ENCODE peak calls at places on chromosomes 13 and 19, in five cellular contexts. E, U, R, V and L are unnamed samples.

GRCh38 chr13:49563513-49563912 is 21.8 kb downstream of the RCBTB1 start:
- DNase-seq in V (no peak), U (peak), E (no peak), R (no peak), L (no peak)

GRCh38 chr19:51296331-51297093 is 14.9 kb upstream of the IGLON5 start:
- DNase-seq in R (peak), V (peak), U (no peak), E (peak), L (no peak)

GRCh38 chr19:3606690-3607289 is at the start of gene TBXA2R:
- DNase-seq in E (peak), U (peak), V (peak), R (peak), L (no peak)

GRCh38 chr19:30374791-30375650 is 2.8 kb downstream of the ZNF536 start:
- DNase-seq in V (no peak), E (no peak), U (no peak), R (peak), L (no peak)

GRCh38 chr19:28667348-28667977 is 545.5 kb downstream of the UQCRFS1 start:
- DNase-seq in R (no peak), E (no peak), V (peak), U (no peak), L (no peak)

GRCh38 chr13:73299787-73300186 is 241.0 kb downstream of the KLF5 start:
- DNase-seq in R (no peak), E (no peak), U (peak), V (no peak), L (no peak)

GRCh38 chr13:63345835-63346234 is 1930.2 kb upstream of the PCDH20 start:
- DNase-seq in E (no peak), U (no peak), R (no peak), V (no peak), L (no peak)

GRCh38 chr13:52353116-52353718 is 52.8 kb downstream of the THSD1 start:
- DNase-seq in E (no peak), U (peak), R (no peak), V (no peak), L (no peak)

GRCh38 chr19:58001895-58002369 is 688 bp downstream of the ZNF606 start:
- DNase-seq in R (peak), V (no peak), E (no peak), U (peak), L (no peak)

GRCh38 chr19:34998777-34999497 is 1.2 kb upstream of the GRAMD1A start:
- DNase-seq in E (no peak), R (peak), V (no peak), U (no peak), L (no peak)

GRCh38 chr13:51892657-51893056 is 30.9 kb downstream of the CCDC70 start:
- DNase-seq in R (no peak), V (no peak), E (no peak), U (no peak), L (no peak)

GRCh38 chr13:19681517-19681916 is 48.1 kb downstream of the MPHOSPH8 start:
- DNase-seq in E (no peak), R (no peak), U (peak), V (no peak), L (no peak)

GRCh38 chr19:38321646-38322323 is 2.1 kb downstream of the KCNK6 start:
- DNase-seq in V (peak), E (no peak), R (no peak), U (peak), L (no peak)
- TF ChIP-seq RAD21 in V (no peak), E (no peak), R (no peak), U (no peak), L (no peak)

GRCh38 chr13:64428196-64428595 is 2801.9 kb downstream of the PCDH9 start:
- DNase-seq in V (no peak), R (no peak), E (peak), U (peak), L (no peak)
- TF ChIP-seq RCOR1 in V (no peak), R (no peak), E (no peak), U (no peak), L (no peak)

GRCh38 chr13:24272452-24273161 is 36.8 kb upstream of the C1QTNF9 start:
- DNase-seq in V (no peak), R (peak), U (no peak), E (no peak), L (no peak)

GRCh38 chr13:24274452-24274971 is 34.9 kb upstream of the C1QTNF9 start:
- DNase-seq in R (no peak), U (peak), V (no peak), E (no peak), L (peak)

GRCh38 chr13:24273926-24274325 is 35.5 kb upstream of the C1QTNF9 start:
- DNase-seq in V (no peak), E (no peak), R (no peak), U (no peak), L (no peak)

GRCh38 chr13:24276310-24276709 is 33.1 kb upstream of the C1QTNF9 start:
- DNase-seq in U (no peak), V (no peak), R (no peak), E (no peak), L (peak)

GRCh38 chr13:24275041-24275440 is 34.3 kb upstream of the C1QTNF9 start:
- DNase-seq in U (no peak), E (no peak), V (no peak), R (no peak), L (no peak)
- TF ChIP-seq RAD21 in U (no peak), E (no peak), V (no peak), R (no peak), L (no peak)

GRCh38 chr13:111152836-111153235 is 37.7 kb downstream of the ARHGEF7 start:
- DNase-seq in V (peak), R (peak), U (no peak), E (no peak), L (no peak)

GRCh38 chr13:111158136-111158805 is 43.2 kb downstream of the ARHGEF7 start:
- DNase-seq in R (no peak), U (no peak), E (no peak), V (no peak), L (no peak)

GRCh38 chr13:111156421-111156820 is 41.3 kb downstream of the ARHGEF7 start:
- DNase-seq in E (no peak), R (no peak), U (no peak), V (no peak), L (no peak)

GRCh38 chr13:111153279-111153976 is 38.3 kb downstream of the ARHGEF7 start:
- DNase-seq in V (peak), E (peak), R (peak), U (peak), L (no peak)

DNA sequence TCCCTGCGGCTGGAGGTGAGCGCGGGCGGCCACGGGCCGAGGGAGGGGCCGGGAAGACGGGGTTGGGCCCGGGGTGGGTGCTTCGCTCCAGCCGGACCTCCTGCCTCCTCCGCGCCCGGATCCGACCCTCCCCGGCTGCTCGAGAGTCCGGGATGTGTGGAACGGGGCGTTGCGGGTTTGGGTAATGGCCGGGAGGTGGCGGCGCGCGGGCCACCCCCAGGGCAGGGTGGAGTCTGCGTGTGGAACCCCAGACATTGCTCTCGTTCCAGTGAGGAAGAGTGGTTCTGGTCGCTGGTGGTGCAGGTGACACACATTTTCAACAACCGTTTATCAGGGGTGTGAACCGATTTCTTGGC is 38.8 kb downstream of the ARHGEF7 start:
- DNase-seq in E (no peak), U (no peak), V (peak), R (no peak), L (no peak)
- TF ChIP-seq RCOR1 in E (no peak), U (no peak), V (no peak), R (no peak), L (no peak)

GRCh38 chr13:24624363-24624762 is 55.8 kb upstream of the ATP12A start:
- DNase-seq in R (no peak), V (no peak), U (no peak), E (no peak), L (no peak)

GRCh38 chr13:24624801-24625231 is 55.4 kb upstream of the ATP12A start:
- DNase-seq in U (no peak), E (no peak), V (no peak), R (no peak), L (no peak)

GRCh38 chr13:24625870-24626419 is 54.3 kb upstream of the ATP12A start:
- DNase-seq in R (no peak), E (no peak), U (no peak), V (no peak), L (no peak)

GRCh38 chr13:24626449-24626848 is 53.8 kb upstream of the ATP12A start:
- DNase-seq in V (no peak), R (no peak), U (no peak), E (no peak), L (no peak)

GRCh38 chr13:24625324-24625723 is 54.9 kb upstream of the ATP12A start:
- DNase-seq in R (no peak), U (no peak), E (no peak), V (no peak), L (no peak)
- TF ChIP-seq RAD21 in R (no peak), U (no peak), E (no peak), V (no peak), L (peak)

DNA sequence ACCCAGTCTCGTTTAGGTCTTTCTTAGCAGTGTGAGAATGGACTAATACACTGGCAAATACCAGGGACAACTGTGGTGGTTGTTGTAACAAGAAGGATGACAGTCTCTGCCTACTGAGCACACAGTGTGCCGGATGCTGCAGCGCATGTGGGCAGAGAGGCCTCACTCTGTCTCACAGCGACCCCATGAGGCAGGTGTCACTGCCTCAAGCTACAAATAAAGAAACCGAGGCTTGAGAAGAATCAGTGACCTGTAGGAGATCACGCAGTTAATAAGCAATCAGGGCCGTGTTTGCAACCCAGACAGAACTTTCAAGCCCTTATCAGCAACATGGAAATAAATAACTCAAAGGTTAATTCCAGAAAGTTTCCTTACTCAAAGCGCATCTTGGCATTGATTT is 40.5 kb upstream of the GAS6 start:
- DNase-seq in U (peak), R (no peak), E (peak), V (peak), L (no peak)
- TF ChIP-seq RCOR1 in U (no peak), R (no peak), E (no peak), V (no peak), L (no peak)